ENCODE peak calls at places on chromosome 1, in nine cellular contexts. One of them, this sample, is unnamed. For H3K4me1, the result is how much of the 10 kb centered on the place peaks cover.

GRCh38 chr1:26237230-26237966 is 3.4 kb downstream of the CEP85 start:
- DNase-seq in sigmoid colon: no peak
- DNase-seq in fibroblast of lung: peak
- DNase-seq in K562: peak
- DNase-seq in OCI-LY7: no peak
- DNase-seq in right lobe of liver: no peak
- DNase-seq in tibial artery: no peak
- DNase-seq in hepatocyte: no peak
- DNase-seq in cardiac muscle cell: peak
- DNase-seq in this sample: no peak

GRCh38 chr1:178599745-178600144 is 86.8 kb downstream of the TEX35 start:
- DNase-seq in sigmoid colon: no peak
- DNase-seq in fibroblast of lung: no peak
- DNase-seq in K562: no peak
- DNase-seq in OCI-LY7: peak
- DNase-seq in right lobe of liver: no peak
- DNase-seq in tibial artery: no peak
- DNase-seq in hepatocyte: no peak
- DNase-seq in cardiac muscle cell: no peak
- DNase-seq in this sample: no peak

GRCh38 chr1:8059161-8059622 is 33.1 kb upstream of the ERRFI1 start:
- DNase-seq in sigmoid colon: no peak
- DNase-seq in fibroblast of lung: peak
- DNase-seq in K562: no peak
- DNase-seq in OCI-LY7: no peak
- DNase-seq in right lobe of liver: no peak
- DNase-seq in tibial artery: no peak
- DNase-seq in hepatocyte: no peak
- DNase-seq in cardiac muscle cell: peak
- DNase-seq in this sample: no peak

GRCh38 chr1:231072502-231072901 is 32.4 kb upstream of the FAM89A start:
- DNase-seq in sigmoid colon: no peak
- DNase-seq in fibroblast of lung: no peak
- DNase-seq in K562: no peak
- DNase-seq in OCI-LY7: no peak
- DNase-seq in right lobe of liver: no peak
- DNase-seq in tibial artery: no peak
- DNase-seq in hepatocyte: no peak
- DNase-seq in cardiac muscle cell: no peak
- DNase-seq in this sample: no peak

GRCh38 chr1:29933110-29933509 is 696.8 kb downstream of the PTPRU start:
- DNase-seq in sigmoid colon: no peak
- DNase-seq in fibroblast of lung: no peak
- DNase-seq in K562: no peak
- DNase-seq in OCI-LY7: no peak
- DNase-seq in right lobe of liver: no peak
- DNase-seq in tibial artery: no peak
- DNase-seq in hepatocyte: no peak
- DNase-seq in cardiac muscle cell: no peak
- DNase-seq in this sample: no peak

GRCh38 chr1:201447911-201448871 is 20.8 kb downstream of the PHLDA3 start:
- DNase-seq in sigmoid colon: peak
- DNase-seq in fibroblast of lung: peak
- DNase-seq in K562: peak
- DNase-seq in OCI-LY7: peak
- DNase-seq in right lobe of liver: peak
- DNase-seq in tibial artery: peak
- DNase-seq in hepatocyte: peak
- DNase-seq in cardiac muscle cell: peak
- DNase-seq in this sample: peak

GRCh38 chr1:201022824-201023516 is 544 bp downstream of the KIF21B start:
- DNase-seq in sigmoid colon: no peak
- DNase-seq in fibroblast of lung: no peak
- DNase-seq in K562: no peak
- DNase-seq in OCI-LY7: peak
- DNase-seq in right lobe of liver: no peak
- DNase-seq in tibial artery: no peak
- DNase-seq in hepatocyte: no peak
- DNase-seq in cardiac muscle cell: no peak
- DNase-seq in this sample: no peak

GRCh38 chr1:64357376-64357775 is 112.6 kb upstream of the CACHD1 start:
- DNase-seq in sigmoid colon: no peak
- DNase-seq in fibroblast of lung: no peak
- DNase-seq in K562: no peak
- DNase-seq in OCI-LY7: no peak
- DNase-seq in right lobe of liver: no peak
- DNase-seq in tibial artery: no peak
- DNase-seq in hepatocyte: no peak
- DNase-seq in cardiac muscle cell: no peak
- DNase-seq in this sample: no peak

GRCh38 chr1:28246427-28246832 is 10.5 kb downstream of the ATP5IF1 start:
- DNase-seq in sigmoid colon: no peak
- DNase-seq in fibroblast of lung: no peak
- DNase-seq in K562: no peak
- DNase-seq in OCI-LY7: peak
- DNase-seq in right lobe of liver: no peak
- DNase-seq in tibial artery: no peak
- DNase-seq in hepatocyte: peak
- DNase-seq in cardiac muscle cell: peak
- DNase-seq in this sample: no peak

GRCh38 chr1:27538793-27539192 is 48.8 kb upstream of the WASF2 start:
- DNase-seq in sigmoid colon: peak
- DNase-seq in fibroblast of lung: peak
- DNase-seq in K562: peak
- DNase-seq in OCI-LY7: no peak
- DNase-seq in right lobe of liver: no peak
- DNase-seq in tibial artery: no peak
- DNase-seq in hepatocyte: no peak
- DNase-seq in cardiac muscle cell: peak
- DNase-seq in this sample: no peak

GRCh38 chr1:237664327-237664726 is 226.4 kb downstream of the ZP4 start:
- DNase-seq in sigmoid colon: no peak
- DNase-seq in fibroblast of lung: no peak
- DNase-seq in K562: no peak
- DNase-seq in OCI-LY7: no peak
- DNase-seq in right lobe of liver: no peak
- DNase-seq in tibial artery: no peak
- DNase-seq in hepatocyte: no peak
- DNase-seq in cardiac muscle cell: no peak
- DNase-seq in this sample: no peak

GRCh38 chr1:51000160-51000559 is 30.1 kb downstream of the CDKN2C start:
- DNase-seq in sigmoid colon: no peak
- DNase-seq in fibroblast of lung: no peak
- DNase-seq in K562: no peak
- DNase-seq in OCI-LY7: peak
- DNase-seq in right lobe of liver: no peak
- DNase-seq in tibial artery: no peak
- DNase-seq in hepatocyte: no peak
- DNase-seq in cardiac muscle cell: no peak
- DNase-seq in this sample: no peak

GRCh38 chr1:10598088-10598712 is 123.5 kb downstream of the PEX14 start:
- DNase-seq in sigmoid colon: peak
- DNase-seq in fibroblast of lung: no peak
- DNase-seq in K562: no peak
- DNase-seq in OCI-LY7: no peak
- DNase-seq in right lobe of liver: no peak
- DNase-seq in tibial artery: no peak
- DNase-seq in hepatocyte: no peak
- DNase-seq in cardiac muscle cell: no peak
- DNase-seq in this sample: no peak
- TF ChIP-seq CTCF in sigmoid colon: no peak
- TF ChIP-seq CTCF in fibroblast of lung: no peak
- TF ChIP-seq CTCF in K562: no peak
- TF ChIP-seq CTCF in OCI-LY7: no peak
- TF ChIP-seq CTCF in right lobe of liver: no peak
- TF ChIP-seq CTCF in tibial artery: no peak
- TF ChIP-seq CTCF in hepatocyte: no peak
- TF ChIP-seq CTCF in cardiac muscle cell: no peak
- TF ChIP-seq CTCF in this sample: no peak

DNA sequence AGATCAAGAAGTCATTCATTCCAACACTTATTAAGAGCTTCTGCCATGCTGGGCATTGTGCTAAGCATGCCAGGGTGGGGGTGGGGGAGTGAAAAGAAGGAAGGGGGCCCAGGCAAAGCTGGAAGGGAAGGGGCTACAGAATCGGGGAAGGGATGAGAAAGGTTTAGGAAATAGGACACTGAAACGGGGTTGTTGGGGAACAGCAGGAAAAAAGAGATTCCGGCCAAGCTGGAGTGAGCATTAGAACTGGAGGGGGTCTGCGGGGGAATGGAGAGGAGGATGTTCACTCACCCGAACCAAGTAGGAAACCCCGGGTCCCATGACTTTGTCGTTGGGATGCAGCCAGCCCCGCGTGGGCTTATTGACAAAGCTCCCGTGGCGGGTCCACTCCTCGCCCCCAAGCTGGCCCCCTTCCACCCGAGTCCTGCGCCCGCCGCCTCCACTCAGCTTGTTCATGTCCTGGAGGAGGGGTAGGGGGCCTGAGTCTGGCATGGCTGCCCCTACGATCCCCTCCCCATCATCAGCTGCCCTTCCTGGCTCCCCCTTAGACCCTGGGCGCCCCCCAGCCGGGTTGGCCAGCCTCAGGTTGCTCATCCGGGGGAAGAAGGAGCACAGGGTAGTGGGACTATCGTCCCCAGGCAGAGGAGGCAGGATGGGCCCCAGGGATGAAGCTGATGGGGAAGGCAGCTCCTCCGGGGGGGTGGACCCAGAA is 650 bp downstream of the SHC1 start:
- DNase-seq in sigmoid colon: no peak
- DNase-seq in fibroblast of lung: no peak
- DNase-seq in K562: no peak
- DNase-seq in OCI-LY7: no peak
- DNase-seq in right lobe of liver: no peak
- DNase-seq in tibial artery: peak
- DNase-seq in hepatocyte: no peak
- DNase-seq in cardiac muscle cell: no peak
- DNase-seq in this sample: no peak
- H3K4me1 ChIP-seq in sigmoid colon: half or more
- H3K4me1 ChIP-seq in fibroblast of lung: under half
- H3K4me1 ChIP-seq in K562: under half
- H3K4me1 ChIP-seq in OCI-LY7: under half
- H3K4me1 ChIP-seq in right lobe of liver: under half
- H3K4me1 ChIP-seq in tibial artery: half or more
- H3K4me1 ChIP-seq in hepatocyte: under half
- H3K4me1 ChIP-seq in cardiac muscle cell: under half
- H3K4me1 ChIP-seq in this sample: under half

DNA sequence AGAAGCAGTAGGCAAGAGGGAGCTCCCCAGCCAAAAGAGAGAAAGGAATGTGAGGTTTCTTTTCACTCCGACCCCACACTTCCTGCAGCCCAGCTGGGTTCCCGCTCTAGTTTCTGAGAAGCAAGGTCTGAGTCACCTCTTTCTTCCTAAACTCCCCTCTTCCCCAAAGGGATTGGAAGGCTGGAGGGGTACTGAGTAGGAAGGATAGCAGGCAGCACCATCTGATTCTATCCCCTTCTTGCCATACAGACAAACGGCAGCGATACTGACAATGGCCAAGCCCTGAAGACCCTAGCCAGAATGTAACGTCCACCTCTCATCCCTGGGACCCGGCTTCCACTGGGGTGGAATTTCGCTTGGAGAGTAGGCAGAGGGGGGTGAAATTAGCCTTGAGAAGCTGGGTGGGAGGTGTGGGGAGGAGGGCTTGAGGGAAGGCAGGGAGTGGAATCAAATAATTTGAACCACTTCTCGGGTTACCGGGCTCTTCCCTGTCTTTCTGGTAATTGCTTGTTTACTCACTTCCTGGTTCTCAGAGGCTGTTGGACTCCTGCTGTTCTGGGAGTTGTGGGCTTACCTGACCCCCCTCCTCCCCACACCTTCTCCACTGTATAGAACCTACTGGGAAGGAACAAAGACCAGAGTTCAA is 13.2 kb downstream of the IER5 start:
- DNase-seq in sigmoid colon: no peak
- DNase-seq in fibroblast of lung: peak
- DNase-seq in K562: peak
- DNase-seq in OCI-LY7: no peak
- DNase-seq in right lobe of liver: no peak
- DNase-seq in tibial artery: peak
- DNase-seq in hepatocyte: no peak
- DNase-seq in cardiac muscle cell: peak
- DNase-seq in this sample: no peak
- H3K4me3 ChIP-seq in sigmoid colon: no peak
- H3K4me3 ChIP-seq in fibroblast of lung: no peak
- H3K4me3 ChIP-seq in K562: no peak
- H3K4me3 ChIP-seq in OCI-LY7: no peak
- H3K4me3 ChIP-seq in right lobe of liver: no peak
- H3K4me3 ChIP-seq in tibial artery: no peak
- H3K4me3 ChIP-seq in hepatocyte: no peak
- H3K4me3 ChIP-seq in cardiac muscle cell: no peak
- H3K4me3 ChIP-seq in this sample: no peak

GRCh38 chr1:155944396-155944728 is 2.9 kb downstream of the RXFP4 start:
- DNase-seq in sigmoid colon: no peak
- DNase-seq in fibroblast of lung: peak
- DNase-seq in K562: no peak
- DNase-seq in OCI-LY7: peak
- DNase-seq in right lobe of liver: no peak
- DNase-seq in tibial artery: no peak
- DNase-seq in hepatocyte: no peak
- DNase-seq in cardiac muscle cell: no peak
- DNase-seq in this sample: no peak

GRCh38 chr1:155947292-155947691 is 5.9 kb downstream of the RXFP4 start:
- DNase-seq in sigmoid colon: peak
- DNase-seq in fibroblast of lung: no peak
- DNase-seq in K562: no peak
- DNase-seq in OCI-LY7: peak
- DNase-seq in right lobe of liver: no peak
- DNase-seq in tibial artery: no peak
- DNase-seq in hepatocyte: no peak
- DNase-seq in cardiac muscle cell: no peak
- DNase-seq in this sample: no peak

GRCh38 chr1:155942578-155943141 is 1.2 kb downstream of the RXFP4 start:
- DNase-seq in sigmoid colon: no peak
- DNase-seq in fibroblast of lung: no peak
- DNase-seq in K562: no peak
- DNase-seq in OCI-LY7: no peak
- DNase-seq in right lobe of liver: no peak
- DNase-seq in tibial artery: peak
- DNase-seq in hepatocyte: no peak
- DNase-seq in cardiac muscle cell: no peak
- DNase-seq in this sample: no peak

GRCh38 chr1:155947741-155948140 is 6.3 kb downstream of the RXFP4 start:
- DNase-seq in sigmoid colon: peak
- DNase-seq in fibroblast of lung: no peak
- DNase-seq in K562: no peak
- DNase-seq in OCI-LY7: no peak
- DNase-seq in right lobe of liver: no peak
- DNase-seq in tibial artery: no peak
- DNase-seq in hepatocyte: no peak
- DNase-seq in cardiac muscle cell: no peak
- DNase-seq in this sample: no peak

DNA sequence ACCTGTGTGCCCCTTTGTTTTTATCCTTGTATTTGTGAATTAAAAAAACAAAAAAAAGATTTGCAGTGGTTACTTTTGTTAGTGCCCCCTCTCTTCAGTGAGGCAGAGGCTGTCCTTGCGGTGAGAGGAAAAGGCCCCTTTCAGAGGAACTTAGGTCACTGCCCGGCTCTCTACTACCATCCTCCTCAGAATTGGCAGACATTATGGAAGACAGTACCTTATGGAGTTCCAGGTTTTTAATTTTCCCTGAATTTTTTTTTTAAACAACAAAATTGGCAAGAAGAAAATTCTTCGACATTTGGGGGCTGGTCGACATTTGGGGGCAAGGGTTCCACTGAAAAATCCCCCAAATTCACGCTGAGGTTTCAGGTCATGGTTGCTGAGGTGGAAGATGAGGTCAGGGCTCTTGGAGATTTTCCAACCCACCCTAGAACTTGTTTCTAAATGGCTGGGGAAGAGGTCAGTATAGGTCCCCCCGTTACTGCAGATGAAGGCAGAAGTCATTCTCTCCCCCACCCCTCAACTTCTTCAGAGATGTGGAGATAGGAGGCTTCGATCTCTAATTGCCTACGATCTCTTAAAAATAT is 5.3 kb downstream of the RXFP4 start:
- DNase-seq in sigmoid colon: peak
- DNase-seq in fibroblast of lung: no peak
- DNase-seq in K562: no peak
- DNase-seq in OCI-LY7: no peak
- DNase-seq in right lobe of liver: no peak
- DNase-seq in tibial artery: no peak
- DNase-seq in hepatocyte: no peak
- DNase-seq in cardiac muscle cell: no peak
- DNase-seq in this sample: no peak
- TF ChIP-seq CTCF in sigmoid colon: no peak
- TF ChIP-seq CTCF in fibroblast of lung: no peak
- TF ChIP-seq CTCF in K562: no peak
- TF ChIP-seq CTCF in OCI-LY7: no peak
- TF ChIP-seq CTCF in right lobe of liver: no peak
- TF ChIP-seq CTCF in tibial artery: no peak
- TF ChIP-seq CTCF in hepatocyte: no peak
- TF ChIP-seq CTCF in cardiac muscle cell: no peak
- TF ChIP-seq CTCF in this sample: no peak